ENCODE peak calls at places on chromosomes 16 and 17, in four cellular contexts. One of them, this sample, is unnamed.

GRCh38 chr17:1487939-1488825 is 4.3 kb downstream of the MYO1C start:
- DNase-seq in amygdala: peak
- DNase-seq in left ventricle myocardium inferior: peak
- DNase-seq in suprapubic skin: peak
- DNase-seq in this sample: no peak

GRCh38 chr17:31672161-31672819 is 186.8 kb downstream of the COPRS start:
- DNase-seq in amygdala: no peak
- DNase-seq in left ventricle myocardium inferior: no peak
- DNase-seq in suprapubic skin: no peak
- DNase-seq in this sample: no peak

GRCh38 chr17:17015221-17015620 is 27.0 kb upstream of the MPRIP start:
- DNase-seq in amygdala: no peak
- DNase-seq in left ventricle myocardium inferior: no peak
- DNase-seq in suprapubic skin: no peak
- DNase-seq in this sample: no peak

GRCh38 chr16:47236716-47237115 is 93.0 kb upstream of the NETO2 start:
- DNase-seq in amygdala: no peak
- DNase-seq in left ventricle myocardium inferior: no peak
- DNase-seq in suprapubic skin: no peak
- DNase-seq in this sample: no peak

GRCh38 chr17:8436169-8436932 is 667 bp downstream of the NDEL1 start:
- DNase-seq in amygdala: peak
- DNase-seq in left ventricle myocardium inferior: peak
- DNase-seq in suprapubic skin: peak
- DNase-seq in this sample: no peak

GRCh38 chr16:9226924-9227323 is 135.5 kb downstream of the HAPSTR1 start:
- DNase-seq in amygdala: no peak
- DNase-seq in left ventricle myocardium inferior: no peak
- DNase-seq in suprapubic skin: no peak
- DNase-seq in this sample: no peak

GRCh38 chr16:15822957-15823356 is 33.9 kb downstream of the MYH11 start:
- DNase-seq in amygdala: no peak
- DNase-seq in left ventricle myocardium inferior: no peak
- DNase-seq in suprapubic skin: no peak
- DNase-seq in this sample: no peak

GRCh38 chr17:81514735-81515529 is 2.3 kb upstream of the ACTG1 start:
- DNase-seq in amygdala: peak
- DNase-seq in left ventricle myocardium inferior: peak
- DNase-seq in suprapubic skin: no peak
- DNase-seq in this sample: peak

GRCh38 chr16:49150341-49150740 is 131.3 kb downstream of the CBLN1 start:
- DNase-seq in amygdala: no peak
- DNase-seq in left ventricle myocardium inferior: no peak
- DNase-seq in suprapubic skin: no peak
- DNase-seq in this sample: no peak

GRCh38 chr17:77651983-77652382 is 306.5 kb upstream of the TNRC6C start:
- DNase-seq in amygdala: no peak
- DNase-seq in left ventricle myocardium inferior: no peak
- DNase-seq in suprapubic skin: no peak
- DNase-seq in this sample: no peak

GRCh38 chr16:21166561-21166961 is 8.1 kb downstream of the LDAF1 start:
- DNase-seq in amygdala: no peak
- DNase-seq in left ventricle myocardium inferior: no peak
- DNase-seq in suprapubic skin: no peak
- DNase-seq in this sample: no peak

GRCh38 chr17:42502091-42502490 is 34.0 kb upstream of the NAGLU start:
- DNase-seq in amygdala: no peak
- DNase-seq in left ventricle myocardium inferior: no peak
- DNase-seq in suprapubic skin: no peak
- DNase-seq in this sample: no peak

GRCh38 chr17:5226940-5227878 is 7.5 kb downstream of the SCIMP start:
- DNase-seq in amygdala: no peak
- DNase-seq in left ventricle myocardium inferior: no peak
- DNase-seq in suprapubic skin: no peak
- DNase-seq in this sample: no peak

GRCh38 chr17:42129109-42129837 is 6.7 kb downstream of the HSPB9 start:
- DNase-seq in amygdala: no peak
- DNase-seq in left ventricle myocardium inferior: peak
- DNase-seq in suprapubic skin: no peak
- DNase-seq in this sample: no peak

GRCh38 chr16:85699628-85700027 is 10.9 kb upstream of the GINS2 start:
- DNase-seq in amygdala: no peak
- DNase-seq in left ventricle myocardium inferior: peak
- DNase-seq in suprapubic skin: no peak
- DNase-seq in this sample: no peak

GRCh38 chr17:49024523-49024922 is 27.3 kb downstream of the IGF2BP1 start:
- DNase-seq in amygdala: no peak
- DNase-seq in left ventricle myocardium inferior: no peak
- DNase-seq in suprapubic skin: no peak
- DNase-seq in this sample: no peak

GRCh38 chr17:67151717-67152116 is 93.3 kb downstream of the HELZ start:
- DNase-seq in amygdala: no peak
- DNase-seq in left ventricle myocardium inferior: no peak
- DNase-seq in suprapubic skin: no peak
- DNase-seq in this sample: no peak

GRCh38 chr16:65012357-65012756 is 109.5 kb downstream of the CDH11 start:
- DNase-seq in amygdala: no peak
- DNase-seq in left ventricle myocardium inferior: no peak
- DNase-seq in suprapubic skin: no peak
- DNase-seq in this sample: no peak

GRCh38 chr17:63842173-63842539 is 329 bp downstream of the SMARCD2 start:
- DNase-seq in amygdala: no peak
- DNase-seq in left ventricle myocardium inferior: peak
- DNase-seq in suprapubic skin: no peak
- DNase-seq in this sample: no peak

GRCh38 chr16:89002851-89003830 is 26.1 kb upstream of the CBFA2T3 start:
- DNase-seq in amygdala: no peak
- DNase-seq in left ventricle myocardium inferior: no peak
- DNase-seq in suprapubic skin: no peak
- DNase-seq in this sample: peak

GRCh38 chr17:45262516-45263476 is 902 bp upstream of the SPATA32 start:
- DNase-seq in amygdala: no peak
- DNase-seq in left ventricle myocardium inferior: no peak
- DNase-seq in suprapubic skin: no peak
- DNase-seq in this sample: no peak

GRCh38 chr17:71899317-71899716 is 221.5 kb upstream of the SOX9 start:
- DNase-seq in amygdala: no peak
- DNase-seq in left ventricle myocardium inferior: no peak
- DNase-seq in suprapubic skin: no peak
- DNase-seq in this sample: no peak

GRCh38 chr17:6704472-6705052 is 8.6 kb downstream of the SLC13A5 start:
- DNase-seq in amygdala: no peak
- DNase-seq in left ventricle myocardium inferior: no peak
- DNase-seq in suprapubic skin: no peak
- DNase-seq in this sample: no peak

GRCh38 chr17:39954876-39955275 is 7.9 kb upstream of the GSDMA start:
- DNase-seq in amygdala: no peak
- DNase-seq in left ventricle myocardium inferior: no peak
- DNase-seq in suprapubic skin: no peak
- DNase-seq in this sample: no peak

GRCh38 chr16:66434619-66435430 is 7.7 kb downstream of the BEAN1 start:
- DNase-seq in amygdala: no peak
- DNase-seq in left ventricle myocardium inferior: no peak
- DNase-seq in suprapubic skin: no peak
- DNase-seq in this sample: peak

GRCh38 chr17:17554266-17554665 is 37.2 kb downstream of the PEMT start:
- DNase-seq in amygdala: no peak
- DNase-seq in left ventricle myocardium inferior: no peak
- DNase-seq in suprapubic skin: no peak
- DNase-seq in this sample: no peak

GRCh38 chr16:80350066-80350465 is 190.7 kb upstream of the DYNLRB2 start:
- DNase-seq in amygdala: no peak
- DNase-seq in left ventricle myocardium inferior: no peak
- DNase-seq in suprapubic skin: no peak
- DNase-seq in this sample: no peak

GRCh38 chr16:19912445-19913305 is 28.0 kb upstream of the GPRC5B start:
- DNase-seq in amygdala: no peak
- DNase-seq in left ventricle myocardium inferior: no peak
- DNase-seq in suprapubic skin: no peak
- DNase-seq in this sample: no peak

GRCh38 chr16:87297918-87298631 is 19.1 kb downstream of the C16orf95 start:
- DNase-seq in amygdala: no peak
- DNase-seq in left ventricle myocardium inferior: no peak
- DNase-seq in suprapubic skin: no peak
- DNase-seq in this sample: no peak

GRCh38 chr17:6279659-6280058 is 155.3 kb downstream of the AIPL1 start:
- DNase-seq in amygdala: no peak
- DNase-seq in left ventricle myocardium inferior: no peak
- DNase-seq in suprapubic skin: no peak
- DNase-seq in this sample: peak

GRCh38 chr16:70157477-70158260 is 15.9 kb upstream of the CLEC18C start:
- DNase-seq in amygdala: no peak
- DNase-seq in left ventricle myocardium inferior: no peak
- DNase-seq in suprapubic skin: no peak
- DNase-seq in this sample: no peak

GRCh38 chr16:88527186-88527936 is 42.8 kb upstream of the ZC3H18 start:
- DNase-seq in amygdala: peak
- DNase-seq in left ventricle myocardium inferior: peak
- DNase-seq in suprapubic skin: no peak
- DNase-seq in this sample: no peak

GRCh38 chr16:76370344-76370743 is 93.1 kb downstream of the CNTNAP4 start:
- DNase-seq in amygdala: no peak
- DNase-seq in left ventricle myocardium inferior: no peak
- DNase-seq in suprapubic skin: no peak
- DNase-seq in this sample: no peak

GRCh38 chr17:66114609-66115008 is 77.3 kb downstream of the CEP112 start:
- DNase-seq in amygdala: no peak
- DNase-seq in left ventricle myocardium inferior: no peak
- DNase-seq in suprapubic skin: no peak
- DNase-seq in this sample: no peak

GRCh38 chr17:18361837-18362380 is 1.4 kb downstream of the SHMT1 start:
- DNase-seq in amygdala: no peak
- DNase-seq in left ventricle myocardium inferior: no peak
- DNase-seq in suprapubic skin: no peak
- DNase-seq in this sample: no peak

GRCh38 chr17:75144816-75145511 is 9.3 kb downstream of the JPT1 start:
- DNase-seq in amygdala: no peak
- DNase-seq in left ventricle myocardium inferior: no peak
- DNase-seq in suprapubic skin: no peak
- DNase-seq in this sample: no peak

GRCh38 chr17:69066482-69066881 is 5.8 kb upstream of the ABCA9 start:
- DNase-seq in amygdala: no peak
- DNase-seq in left ventricle myocardium inferior: no peak
- DNase-seq in suprapubic skin: no peak
- DNase-seq in this sample: no peak

GRCh38 chr16:29922326-29922725 is 3.7 kb downstream of the KCTD13 start:
- DNase-seq in amygdala: no peak
- DNase-seq in left ventricle myocardium inferior: no peak
- DNase-seq in suprapubic skin: no peak
- DNase-seq in this sample: no peak

This sample was measured in RWPE2.